ENCODE peak calls at places on chromosomes 16 and 17, in seven cellular contexts. W, V, Y, D, K, X and U are unnamed samples.

GRCh38 chr16:88632587-88632930 is 5.8 kb upstream of the IL17C start:
- DNase-seq in W (no peak), V (no peak), Y (no peak), D (no peak), K (no peak), X (no peak), U (no peak)

GRCh38 chr17:29215717-29216116 is 30.9 kb upstream of the CRYBA1 start:
- DNase-seq in W (no peak), V (no peak), Y (no peak), D (peak), K (no peak), X (no peak), U (no peak)

GRCh38 chr16:57260294-57260929 is 15.4 kb downstream of the ARL2BP start:
- DNase-seq in W (no peak), V (peak), Y (no peak), D (peak), K (peak), X (no peak), U (peak)

GRCh38 chr17:77373298-77374169 is 232.8 kb downstream of the SEC14L1 start:
- DNase-seq in W (no peak), V (peak), Y (no peak), D (peak), K (peak), X (no peak), U (peak)

GRCh38 chr16:78669994-78670393 is 570.5 kb downstream of the WWOX start:
- DNase-seq in W (no peak), V (peak), Y (no peak), D (no peak), K (no peak), X (no peak), U (no peak)

GRCh38 chr16:69930117-69930776 is 20.9 kb upstream of the CLEC18A start:
- DNase-seq in W (no peak), V (peak), Y (peak), D (peak), K (peak), X (peak), U (peak)

GRCh38 chr17:7632492-7632894 is 2.6 kb downstream of the SHBG start:
- DNase-seq in W (no peak), V (peak), Y (no peak), D (peak), K (no peak), X (peak), U (peak)

GRCh38 chr16:27579086-27579980 is 29.4 kb downstream of the KATNIP start:
- DNase-seq in W (no peak), V (no peak), Y (no peak), D (no peak), K (no peak), X (peak), U (no peak)

GRCh38 chr16:711548-712320 is 3.2 kb upstream of the METRN start:
- DNase-seq in W (no peak), V (peak), Y (peak), D (peak), K (peak), X (peak), U (peak)